ENCODE peak calls at places on chromosome 3, in four cellular contexts. R is MM.1S, T is PC-3, P is fibroblast of lung. G is an unnamed sample.

GRCh38 chr3:134685881-134686802 is 35.3 kb upstream of the KY start:
- DNase-seq in R (no peak), T (peak; percentile 72), P (peak; percentile 73), G (no peak)

GRCh38 chr3:59567656-59568055 is 517.8 kb upstream of the CFAP20DC start:
- DNase-seq in R (no peak), T (no peak), P (no peak), G (no peak)

GRCh38 chr3:41363830-41364523 is 164.7 kb downstream of the CTNNB1 start:
- DNase-seq in P (no peak), R (no peak), T (no peak), G (no peak)

GRCh38 chr3:126474498-126475410 is 937 bp downstream of the ZXDC start:
- DNase-seq in P (peak; percentile 41), R (peak; percentile 69), T (peak; percentile 7), G (peak; percentile 66)

GRCh38 chr3:88061749-88062148 is 2.7 kb downstream of the ZNF654 start:
- DNase-seq in R (no peak), P (no peak), T (peak; percentile 22), G (no peak)

GRCh38 chr3:94336076-94336741 is 273.3 kb downstream of the NSUN3 start:
- DNase-seq in T (peak; percentile 81), R (peak; percentile 13), P (peak; percentile 78), G (no peak)

GRCh38 chr3:50542177-50543034 is 25.1 kb downstream of the C3orf18 start:
- DNase-seq in T (peak; percentile 88), R (peak; percentile 28), P (peak; percentile 58), G (peak; percentile 85)

GRCh38 chr3:37753428-37753827 is 108.3 kb upstream of the CTDSPL start:
- DNase-seq in T (peak; percentile 15), R (no peak), P (no peak), G (no peak)

GRCh38 chr3:150528359-150528797 is 17.9 kb downstream of the SERP1 start:
- DNase-seq in P (peak; percentile 67), T (peak; percentile 56), R (peak; percentile 14), G (no peak)

GRCh38 chr3:114121996-114122709 is 56.7 kb downstream of the DRD3 start:
- DNase-seq in T (peak; percentile 9), P (peak; percentile 78), R (no peak), G (no peak)

GRCh38 chr3:171801738-171802600 is 8.3 kb downstream of the PLD1 start:
- DNase-seq in P (peak; percentile 90), R (no peak), T (peak; percentile 88), G (no peak)

GRCh38 chr3:193852901-193853300 is 259.9 kb downstream of the OPA1 start:
- DNase-seq in P (no peak), R (no peak), T (no peak), G (no peak)

GRCh38 chr3:196165850-196166249 is 45.4 kb downstream of the ZDHHC19 start:
- DNase-seq in R (no peak), P (no peak), T (no peak), G (no peak)

GRCh38 chr3:72977463-72977862 is 19.1 kb upstream of the PPP4R2 start:
- DNase-seq in P (no peak), T (no peak), R (no peak), G (no peak)

GRCh38 chr3:126553284-126553811 is 5.4 kb downstream of the C3orf22 start:
- DNase-seq in R (no peak), P (no peak), T (no peak), G (no peak)

GRCh38 chr3:37694236-37694635 is 167.4 kb upstream of the CTDSPL start:
- DNase-seq in R (no peak), T (no peak), P (no peak), G (no peak)

GRCh38 chr3:158103131-158103955 is 2.9 kb downstream of the SHOX2 start:
- DNase-seq in T (no peak), P (no peak), R (no peak), G (no peak)

GRCh38 chr3:170780955-170781354 is 89.0 kb downstream of the RPL22L1 start:
- DNase-seq in T (no peak), P (peak; percentile 18), R (no peak), G (no peak)

GRCh38 chr3:123256256-123256655 is 54.5 kb downstream of the SEC22A start:
- DNase-seq in P (no peak), T (peak; percentile 26), R (no peak), G (no peak)

GRCh38 chr3:23824699-23825444 is 19.1 kb downstream of the UBE2E1 start:
- DNase-seq in R (no peak), T (no peak), P (no peak), G (no peak)

GRCh38 chr3:41317718-41318117 is 118.4 kb downstream of the CTNNB1 start:
- DNase-seq in R (no peak), P (peak; percentile 27), T (peak; percentile 76), G (no peak)

GRCh38 chr3:64048631-64049061 is 25.4 kb upstream of the PSMD6 start:
- DNase-seq in R (no peak), P (peak; percentile 53), T (peak; percentile 26), G (no peak)
- H2AFZ ChIP-seq in R (no peak overlapping the region), P (no peak overlapping the region), T (no peak overlapping the region), G (no peak overlapping the region)

DNA sequence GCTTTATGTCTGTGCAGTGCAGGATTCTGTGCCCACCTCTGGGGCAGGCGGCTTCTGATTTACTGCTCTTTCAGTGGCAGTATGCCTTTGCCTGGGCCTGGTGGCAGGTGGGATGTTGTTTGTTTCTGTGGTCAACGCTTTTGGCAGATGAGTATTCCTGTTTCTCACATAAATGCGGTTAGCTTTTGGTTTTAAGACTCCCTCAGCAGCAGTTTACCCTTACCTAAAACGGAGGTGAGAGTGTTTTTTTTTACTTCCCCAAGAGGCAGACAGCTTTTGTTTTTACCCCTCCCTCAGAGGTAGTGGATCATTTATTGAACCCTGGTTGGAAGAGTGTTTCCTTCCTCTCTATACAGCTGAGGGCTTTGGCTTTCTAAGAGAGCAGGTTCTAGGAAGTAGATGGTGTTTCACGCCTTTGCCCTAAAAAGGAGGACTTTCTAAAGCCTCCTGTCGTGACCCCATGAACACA is 134.1 kb upstream of the PLSCR5 start:
- DNase-seq in P (no peak), T (no peak), R (peak; percentile 95), G (no peak)
- H2AFZ ChIP-seq in P (no peak overlapping the region), T (peak overlapping the region; percentile 32), R (no peak overlapping the region), G (no peak overlapping the region)

DNA sequence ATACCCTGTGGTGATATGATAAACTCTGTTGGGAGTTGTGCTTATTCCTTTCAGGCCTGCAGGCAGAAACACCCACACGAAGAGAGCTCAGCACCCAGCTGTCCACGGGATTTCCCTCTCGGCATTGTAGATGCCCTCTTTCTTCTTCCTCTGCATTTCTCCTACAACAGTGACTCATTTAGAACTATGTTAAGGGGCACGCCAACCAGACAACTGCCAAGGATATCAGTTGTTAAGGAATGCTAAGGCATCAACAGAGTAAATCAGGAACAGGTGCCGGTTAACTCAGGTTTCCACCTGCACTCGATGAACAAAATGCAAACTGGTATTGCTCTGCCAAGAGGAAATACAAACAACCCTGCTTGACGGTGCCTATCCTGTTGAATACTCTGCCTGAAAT is 270.0 kb upstream of the PEX5L start:
- DNase-seq in P (no peak), T (peak; percentile 90), R (no peak), G (no peak)
- H2AFZ ChIP-seq in P (no peak overlapping the region), T (peak overlapping the region; percentile 35), R (no peak overlapping the region), G (no peak overlapping the region)

DNA sequence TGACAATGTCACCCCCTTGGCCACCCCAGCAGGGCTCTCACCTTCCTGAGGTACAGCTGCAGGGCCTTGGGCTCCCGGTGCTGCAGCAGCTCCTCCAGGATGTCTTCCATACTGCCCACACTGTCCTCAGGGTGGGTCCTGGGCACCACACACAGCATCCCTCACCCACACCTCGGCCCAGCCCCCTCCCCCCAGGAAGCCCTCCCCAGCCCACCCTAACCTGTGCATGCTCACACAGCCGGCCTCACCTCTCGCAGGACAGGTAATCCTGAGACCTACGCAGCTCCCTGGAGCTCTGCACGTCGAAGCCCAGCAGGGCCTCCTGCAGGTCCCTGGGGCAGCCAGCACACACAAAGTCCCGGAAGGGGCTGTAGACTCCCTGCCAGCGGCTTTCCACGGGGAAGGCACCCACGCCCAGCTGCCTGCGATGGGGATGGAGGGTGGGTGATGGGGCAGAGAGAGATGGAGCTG is 16.8 kb downstream of the ALS2CL start:
- DNase-seq in R (no peak), T (no peak), P (no peak), G (no peak)
- H2AFZ ChIP-seq in R (no peak overlapping the region), T (no peak overlapping the region), P (no peak overlapping the region), G (no peak overlapping the region)

DNA sequence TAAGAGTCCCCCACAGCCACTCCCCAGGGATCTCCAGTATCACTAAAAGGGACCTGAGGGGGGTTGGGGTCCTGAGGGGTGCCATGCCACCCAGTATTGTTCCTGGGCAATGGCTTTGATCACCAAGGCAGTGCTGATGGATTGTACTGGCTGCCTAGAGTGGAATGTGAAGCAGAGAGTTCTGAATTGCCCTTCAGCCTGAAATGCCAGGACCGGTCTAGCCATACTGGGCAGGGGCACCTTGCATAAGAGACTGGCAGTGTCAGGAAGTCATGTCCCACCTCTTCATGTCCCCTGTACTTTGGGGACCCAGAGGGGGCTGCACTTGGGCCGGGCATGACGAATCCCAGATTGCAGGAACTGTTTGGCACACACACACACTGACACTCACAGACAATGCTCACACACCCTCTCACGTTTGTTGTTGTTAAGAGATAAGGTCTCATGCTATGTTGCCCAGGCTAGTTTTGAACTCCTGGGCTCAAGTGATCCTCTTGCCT is 4.5 kb upstream of the TKT start:
- DNase-seq in T (no peak), R (no peak), P (no peak), G (no peak)
- H2AFZ ChIP-seq in T (no peak overlapping the region), R (no peak overlapping the region), P (no peak overlapping the region), G (no peak overlapping the region)

GRCh38 chr3:52065264-52065756 is 8.9 kb upstream of the DUSP7 start:
- DNase-seq in R (no peak), P (no peak), T (no peak), G (no peak)
- H2AFZ ChIP-seq in R (no peak overlapping the region), P (no peak overlapping the region), T (no peak overlapping the region), G (no peak overlapping the region)

GRCh38 chr3:99485286-99485685 is 153.1 kb upstream of the COL8A1 start:
- DNase-seq in T (no peak), R (no peak), P (no peak), G (no peak)
- H2AFZ ChIP-seq in T (no peak overlapping the region), R (no peak overlapping the region), P (no peak overlapping the region), G (no peak overlapping the region)

GRCh38 chr3:54122802-54123537 is 618 bp downstream of the CACNA2D3 start:
- DNase-seq in R (no peak), P (no peak), T (no peak), G (no peak)
- H2AFZ ChIP-seq in R (no peak overlapping the region), P (no peak overlapping the region), T (peak overlapping the region; percentile 26), G (no peak overlapping the region)

DNA sequence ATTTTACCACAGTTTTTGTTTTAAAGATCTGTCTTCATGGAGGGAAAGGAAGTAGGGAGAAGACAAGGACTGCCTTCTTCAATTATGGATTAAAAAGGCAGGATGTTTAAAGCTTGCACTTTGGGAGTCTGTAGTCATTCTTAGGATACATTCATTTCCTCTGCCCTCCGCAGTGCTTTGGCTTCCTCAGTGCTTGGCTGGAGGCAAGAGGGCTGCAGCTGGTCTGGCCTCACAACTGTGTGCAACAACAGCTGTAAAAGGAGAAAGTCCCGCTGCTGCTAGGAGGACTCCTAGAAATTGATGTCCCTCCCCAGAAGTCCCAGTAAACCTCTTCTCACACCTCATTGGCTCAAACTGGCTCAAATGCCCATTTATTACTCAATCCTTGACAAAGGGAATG is 54.4 kb upstream of the PPP2R3A start:
- DNase-seq in T (no peak), R (no peak), P (peak; percentile 21), G (no peak)
- H2AFZ ChIP-seq in T (no peak overlapping the region), R (no peak overlapping the region), P (no peak overlapping the region), G (no peak overlapping the region)